ENCODE peak calls at places on chromosomes 13 and 19, in nine cellular contexts. F is ELR; N is left colon; H is A549; G is CD8-positive, alpha-beta T cell; U is astrocyte of the hippocampus; T is HFFc6; Q is cardiac fibroblast; C is bronchial epithelial cell. I is an unnamed sample.

GRCh38 chr13:45781553-45782326 is 69.8 kb downstream of the SIAH3 start:
- DNase-seq in F (no peak), N (peak), H (no peak), G (no peak), U (peak), T (no peak), Q (peak), C (peak), I (no peak)

GRCh38 chr19:58317481-58318072 is 9.2 kb upstream of the ZSCAN22 start:
- DNase-seq in F (peak), N (no peak), H (peak), G (no peak), U (peak), T (peak), Q (peak), C (peak), I (peak)

GRCh38 chr19:2491130-2491801 is 15.3 kb downstream of the GADD45B start:
- DNase-seq in F (peak), N (peak), H (peak), G (no peak), U (peak), T (peak), Q (peak), C (peak), I (peak)

GRCh38 chr13:74570834-74571233 is 436.6 kb upstream of the KLF12 start:
- DNase-seq in F (peak), N (no peak), H (no peak), G (no peak), U (no peak), T (no peak), Q (no peak), C (peak), I (no peak)

GRCh38 chr13:25463496-25463895 is 91.7 kb downstream of the ATP8A2 start:
- DNase-seq in F (peak), N (no peak), H (no peak), G (no peak), U (peak), T (peak), Q (no peak), C (peak), I (no peak)

GRCh38 chr19:13260883-13261653 is 110.9 kb downstream of the IER2 start:
- DNase-seq in F (peak), N (no peak), H (peak), G (no peak), U (peak), T (peak), Q (peak), C (peak), I (peak)

GRCh38 chr19:58021541-58022282 is 12.1 kb upstream of the ZSCAN1 start:
- DNase-seq in F (peak), N (peak), H (peak), G (peak), U (peak), T (no peak), Q (peak), C (peak), I (peak)

GRCh38 chr13:30607908-30608307 is 9.8 kb upstream of the USPL1 start:
- DNase-seq in F (no peak), N (peak), H (no peak), G (peak), U (no peak), T (no peak), Q (no peak), C (peak), I (no peak)

GRCh38 chr13:46295531-46296464 is 84.1 kb downstream of the LRRC63 start:
- DNase-seq in F (peak), N (no peak), H (no peak), G (peak), U (peak), T (peak), Q (peak), C (peak), I (no peak)

GRCh38 chr19:46289724-46290619 is 6.9 kb upstream of the HIF3A start:
- DNase-seq in F (no peak), N (no peak), H (no peak), G (no peak), U (no peak), T (no peak), Q (no peak), C (no peak), I (no peak)

GRCh38 chr19:40933025-40933424 is 51.0 kb upstream of the CYP2A7 start:
- DNase-seq in F (peak), N (no peak), H (peak), G (no peak), U (no peak), T (peak), Q (no peak), C (no peak), I (no peak)

GRCh38 chr19:5403968-5404640 is 51.1 kb upstream of the ZNRF4 start:
- DNase-seq in F (peak), N (peak), H (peak), G (peak), U (peak), T (peak), Q (peak), C (peak), I (peak)

GRCh38 chr13:107867701-107868661 is 347.4 kb downstream of the LIG4 start:
- DNase-seq in F (peak), N (no peak), H (peak), G (no peak), U (peak), T (no peak), Q (peak), C (no peak), I (peak)

GRCh38 chr19:19152668-19153384 is 14.5 kb upstream of the TMEM161A start:
- DNase-seq in F (no peak), N (no peak), H (no peak), G (no peak), U (no peak), T (no peak), Q (no peak), C (no peak), I (no peak)

GRCh38 chr19:52692431-52693008 is 42.3 kb downstream of the ZNF611 start:
- DNase-seq in F (no peak), N (no peak), H (no peak), G (no peak), U (no peak), T (no peak), Q (no peak), C (no peak), I (no peak)

GRCh38 chr13:27791146-27791900 is 960 bp upstream of the GSX1 start:
- DNase-seq in F (no peak), N (no peak), H (no peak), G (no peak), U (no peak), T (no peak), Q (no peak), C (no peak), I (no peak)

GRCh38 chr13:37669845-37670244 is 71.3 kb upstream of the POSTN start:
- DNase-seq in F (no peak), N (no peak), H (no peak), G (no peak), U (no peak), T (no peak), Q (no peak), C (no peak), I (no peak)

GRCh38 chr19:42295831-42296525 is 6.0 kb upstream of the PRR19 start:
- DNase-seq in F (peak), N (peak), H (peak), G (peak), U (peak), T (peak), Q (peak), C (peak), I (peak)

GRCh38 chr13:70634893-70635292 is 526.6 kb upstream of the KLHL1 start:
- DNase-seq in F (no peak), N (no peak), H (no peak), G (no peak), U (no peak), T (no peak), Q (no peak), C (peak), I (no peak)

GRCh38 chr19:10006335-10006708 is 4.0 kb downstream of the COL5A3 start:
- DNase-seq in F (no peak), N (no peak), H (no peak), G (no peak), U (peak), T (no peak), Q (peak), C (no peak), I (no peak)

GRCh38 chr13:36275190-36276002 is 22.2 kb downstream of the CCDC169 start:
- DNase-seq in F (peak), N (peak), H (peak), G (no peak), U (peak), T (peak), Q (peak), C (peak), I (peak)

GRCh38 chr13:34207334-34207733 is 389.4 kb downstream of the RFC3 start:
- DNase-seq in F (peak), N (no peak), H (peak), G (no peak), U (peak), T (peak), Q (peak), C (peak), I (peak)

GRCh38 chr13:33893559-33893958 is 75.6 kb downstream of the RFC3 start:
- DNase-seq in F (no peak), N (no peak), H (no peak), G (no peak), U (no peak), T (no peak), Q (no peak), C (no peak), I (no peak)

GRCh38 chr19:14496849-14497346 is 971 bp upstream of the GIPC1 start:
- DNase-seq in F (no peak), N (no peak), H (no peak), G (no peak), U (peak), T (no peak), Q (no peak), C (no peak), I (no peak)

GRCh38 chr13:58949646-58950045 is 1214.1 kb downstream of the DIAPH3 start:
- DNase-seq in F (no peak), N (no peak), H (no peak), G (no peak), U (peak), T (no peak), Q (no peak), C (no peak), I (no peak)

GRCh38 chr13:29538625-29538976 is 56.9 kb downstream of the SLC7A1 start:
- DNase-seq in F (no peak), N (no peak), H (no peak), G (no peak), U (no peak), T (no peak), Q (no peak), C (no peak), I (no peak)

GRCh38 chr19:30664358-30665058 is 292.3 kb downstream of the ZNF536 start:
- DNase-seq in F (peak), N (no peak), H (peak), G (no peak), U (peak), T (no peak), Q (peak), C (no peak), I (peak)

GRCh38 chr19:37931941-37932655 is 25.1 kb downstream of the SIPA1L3 start:
- DNase-seq in F (peak), N (peak), H (peak), G (no peak), U (peak), T (no peak), Q (peak), C (peak), I (peak)